ENCODE peak calls at places on chromosomes 5 and 9, in five cellular contexts. Z, U, A, W and X are unnamed samples.

GRCh38 chr9:8730618-8731017 is 931.0 kb upstream of the DMAC1 start:
- DNase-seq in Z (no peak), U (no peak), A (no peak), W (no peak), X (no peak)

GRCh38 chr5:120108586-120109254 is 355.4 kb upstream of the PRR16 start:
- DNase-seq in Z (no peak), U (no peak), A (no peak), W (peak; percentile 33), X (no peak)

GRCh38 chr9:127423591-127423933 is 620 bp upstream of the ZNF79 start:
- DNase-seq in Z (no peak), U (no peak), A (no peak), W (no peak), X (no peak)

GRCh38 chr5:142597546-142598337 is 88.1 kb downstream of the FGF1 start:
- DNase-seq in Z (no peak), U (no peak), A (no peak), W (peak; percentile 89), X (no peak)

GRCh38 chr5:7877851-7878250 is 8.9 kb downstream of the MTRR start:
- DNase-seq in Z (no peak), U (no peak), A (no peak), W (peak; percentile 23), X (no peak)

GRCh38 chr5:132813599-132814440 is 718 bp downstream of the SOWAHA start:
- DNase-seq in Z (no peak), U (peak; percentile 37), A (peak; percentile 59), W (no peak), X (no peak)

GRCh38 chr5:1003296-1003937 is 5.2 kb upstream of the NKD2 start:
- DNase-seq in Z (peak; percentile 4), U (peak; percentile 40), A (no peak), W (peak; percentile 93), X (no peak)

GRCh38 chr5:76025069-76025468 is 58.1 kb upstream of the SV2C start:
- DNase-seq in Z (no peak), U (no peak), A (no peak), W (no peak), X (no peak)

GRCh38 chr9:37555786-37556185 is 20.4 kb downstream of the FBXO10 start:
- DNase-seq in Z (no peak), U (no peak), A (no peak), W (no peak), X (no peak)

GRCh38 chr9:116230233-116230632 is 76.6 kb downstream of the PAPPA start:
- DNase-seq in Z (no peak), U (no peak), A (no peak), W (no peak), X (no peak)

GRCh38 chr5:1840071-1840547 is 38.9 kb downstream of the NDUFS6 start:
- DNase-seq in Z (no peak), U (no peak), A (no peak), W (no peak), X (no peak)

GRCh38 chr5:96935556-96936430 is at the start of gene LNPEP:
- DNase-seq in Z (peak; percentile 96), U (peak; percentile 99), A (peak; percentile 87), W (peak; percentile 98), X (peak; percentile 92)

GRCh38 chr5:96936431-96937221 is 746 bp downstream of the LNPEP start:
- DNase-seq in Z (peak; percentile 27), U (peak; percentile 58), A (peak; percentile 49), W (peak; percentile 37), X (peak; percentile 3)

GRCh38 chr5:96933764-96934163 is 2.1 kb upstream of the LNPEP start:
- DNase-seq in Z (no peak), U (no peak), A (no peak), W (no peak), X (no peak)

GRCh38 chr5:96934291-96934694 is 1.6 kb upstream of the LNPEP start:
- DNase-seq in Z (no peak), U (peak; percentile 25), A (no peak), W (no peak), X (peak; percentile 4)

GRCh38 chr5:96934695-96935555 is 955 bp upstream of the LNPEP start:
- DNase-seq in Z (peak; percentile 91), U (peak; percentile 92), A (peak; percentile 86), W (peak; percentile 96), X (peak; percentile 79)
- TF ChIP-seq CTCF in Z (peak; percentile 16), U (no peak), A (no peak), W (no peak), X (no peak)

GRCh38 chr9:137085918-137086530 is 761 bp upstream of the MAN1B1 start:
- DNase-seq in Z (peak; percentile 45), U (peak; percentile 57), A (no peak), W (peak; percentile 38), X (no peak)

GRCh38 chr9:137088121-137088520 is 1.3 kb downstream of the MAN1B1 start:
- DNase-seq in Z (no peak), U (no peak), A (no peak), W (no peak), X (no peak)

GRCh38 chr9:137084526-137084925 is 2.3 kb upstream of the MAN1B1 start:
- DNase-seq in Z (no peak), U (no peak), A (no peak), W (no peak), X (no peak)

GRCh38 chr9:137087409-137087925 is 682 bp downstream of the MAN1B1 start:
- DNase-seq in Z (no peak), U (no peak), A (no peak), W (no peak), X (no peak)

DNA sequence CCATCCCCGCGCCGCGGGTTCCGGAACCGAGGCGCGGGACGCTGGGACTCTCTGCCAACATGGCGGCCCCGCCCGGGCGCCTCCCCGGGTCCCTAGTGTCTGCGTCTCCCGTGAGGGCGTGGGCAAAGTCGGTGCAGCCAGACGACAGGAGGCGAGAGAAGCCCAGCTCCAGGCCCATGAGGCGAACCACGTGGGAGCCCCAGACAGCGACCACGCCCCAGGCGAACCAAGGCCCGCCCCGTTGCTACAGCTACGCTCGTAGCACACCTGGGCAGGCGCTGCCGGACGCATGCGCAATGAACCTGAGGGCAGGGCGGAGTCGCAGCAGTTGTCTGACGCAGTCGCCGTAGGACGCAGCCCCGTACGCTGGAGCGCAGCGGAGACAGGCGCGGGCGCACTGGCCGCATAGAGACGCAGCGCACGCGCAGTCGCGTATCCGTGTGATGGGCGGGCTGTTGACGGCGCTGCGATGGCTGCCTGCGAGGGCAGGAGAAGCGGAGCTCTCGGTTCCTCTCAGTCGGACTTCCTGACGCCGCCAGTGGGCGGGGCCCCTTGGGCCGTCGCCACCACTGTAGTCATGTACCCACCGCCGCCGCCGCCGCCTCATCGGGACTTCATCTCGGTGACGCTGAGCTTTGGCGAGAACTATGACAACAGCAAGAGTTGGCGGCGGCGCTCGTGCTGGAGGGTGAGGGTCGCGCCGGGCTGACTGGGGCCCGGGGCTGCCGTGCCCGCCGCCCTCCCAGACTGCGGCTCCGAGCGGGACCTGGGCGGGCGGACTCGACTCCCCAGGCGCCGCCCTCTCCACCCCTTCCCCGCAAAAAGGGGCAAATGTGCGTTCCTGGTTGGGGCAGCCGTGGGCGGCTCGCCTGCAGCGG is at the start of gene MAN1B1:
- DNase-seq in Z (peak; percentile 97), U (peak; percentile 99), A (peak; percentile 98), W (peak; percentile 99), X (peak; percentile 94)
- TF ChIP-seq CTCF in Z (no peak), U (no peak), A (no peak), W (no peak), X (no peak)

GRCh38 chr5:14664270-14665109 is at the start of gene OTULIN:
- DNase-seq in Z (peak; percentile 90), U (peak; percentile 89), A (peak; percentile 97), W (peak; percentile 86), X (peak; percentile 76)

GRCh38 chr5:14665110-14665822 is 748 bp downstream of the OTULIN start:
- DNase-seq in Z (peak; percentile 32), U (peak; percentile 74), A (no peak), W (peak; percentile 38), X (peak; percentile 14)

GRCh38 chr5:14667290-14667689 is 2.8 kb downstream of the OTULIN start:
- DNase-seq in Z (no peak), U (no peak), A (no peak), W (no peak), X (no peak)

GRCh38 chr5:14667770-14668169 is 3.3 kb downstream of the OTULIN start:
- DNase-seq in Z (no peak), U (no peak), A (no peak), W (no peak), X (no peak)

GRCh38 chr5:14665949-14666741 is 1.6 kb downstream of the OTULIN start:
- DNase-seq in Z (no peak), U (peak; percentile 50), A (peak; percentile 53), W (peak; percentile 49), X (no peak)
- TF ChIP-seq CTCF in Z (no peak), U (no peak), A (no peak), W (peak; percentile 21), X (peak; percentile 49)

DNA sequence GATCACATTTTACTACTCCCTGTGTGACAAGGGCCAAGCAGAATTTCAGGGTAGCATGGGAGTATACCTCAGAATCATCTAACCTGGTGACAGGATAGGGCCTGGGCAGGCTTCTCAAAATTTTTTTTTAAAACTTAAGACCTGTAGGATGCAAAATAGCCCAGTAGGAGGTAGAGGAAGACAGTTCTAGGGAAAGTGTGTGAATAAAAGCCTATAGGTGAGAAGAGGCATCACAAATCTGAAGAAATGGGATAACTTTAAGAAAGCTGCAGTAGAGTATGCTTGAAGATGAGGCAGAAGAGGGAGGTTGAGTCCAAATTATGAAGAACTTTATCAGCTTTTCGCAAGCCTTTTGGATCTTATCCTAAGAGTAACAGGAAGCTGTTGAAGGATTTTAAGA is 32.3 kb downstream of the CNTRL start:
- DNase-seq in Z (no peak), U (no peak), A (no peak), W (peak; percentile 21), X (no peak)
- TF ChIP-seq CTCF in Z (no peak), U (no peak), A (no peak), W (peak; percentile 32), X (peak; percentile 31)

GRCh38 chr5:86115164-86115563 is 502.6 kb upstream of the COX7C start:
- DNase-seq in Z (no peak), U (no peak), A (no peak), W (no peak), X (no peak)

DNA sequence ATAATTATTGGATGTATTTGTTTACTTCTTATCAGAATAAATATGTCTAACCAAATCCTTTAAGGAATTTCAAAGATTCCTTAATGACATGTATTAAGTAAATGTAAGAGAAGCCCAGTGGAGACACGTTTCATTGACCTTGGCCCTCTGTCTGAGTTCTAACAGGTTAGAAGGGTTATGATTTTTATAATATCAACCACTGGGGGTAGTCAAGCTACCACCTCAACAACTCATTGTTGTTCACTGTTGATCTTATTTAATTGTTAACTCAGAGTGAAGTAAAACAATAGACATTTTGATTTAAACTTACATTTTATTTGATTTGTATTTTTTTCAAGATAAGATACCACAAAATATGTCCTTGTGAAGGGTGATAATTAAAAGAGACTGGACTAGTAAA is 499.2 kb upstream of the COX7C start:
- DNase-seq in Z (no peak), U (no peak), A (no peak), W (peak; percentile 4), X (no peak)
- TF ChIP-seq CTCF in Z (no peak), U (peak; percentile 17), A (no peak), W (peak; percentile 13), X (peak; percentile 50)

GRCh38 chr5:72079288-72079687 is 28.0 kb upstream of the MAP1B start:
- DNase-seq in Z (peak; percentile 24), U (no peak), A (no peak), W (no peak), X (peak; percentile 8)
- TF ChIP-seq CTCF in Z (peak; percentile 34), U (no peak), A (no peak), W (no peak), X (no peak)